ENCODE peak calls at places on chromosome 18, in seven cellular contexts. C is HCT116, V is left ventricle myocardium inferior, M is iPS DF 6.9, R is esophagus squamous epithelium, O is lower lobe of right lung, Q is ovary. S is an unnamed sample.
A peak's percentile ranks its signal among the peaks of the same experiment; 100 is the strongest.

GRCh38 chr18:56853961-56854360 is 202.8 kb downstream of the WDR7 start:
- DNase-seq in C (no peak), V (no peak), M (no peak), R (no peak), O (no peak), Q (no peak), S (no peak)

GRCh38 chr18:2895391-2895790 is 48.6 kb downstream of the EMILIN2 start:
- DNase-seq in C (no peak), V (no peak), M (no peak), R (no peak), O (no peak), Q (no peak), S (no peak)

GRCh38 chr18:61414116-61414515 is 80.9 kb downstream of the CDH20 start:
- DNase-seq in C (no peak), V (no peak), M (no peak), R (no peak), O (no peak), Q (no peak), S (no peak)

GRCh38 chr18:44774191-44774590 is 93.5 kb downstream of the SETBP1 start:
- DNase-seq in C (no peak), V (no peak), M (no peak), R (no peak), O (no peak), Q (no peak), S (no peak)

GRCh38 chr18:42039396-42039795 is 84.4 kb downstream of the PIK3C3 start:
- DNase-seq in C (no peak), V (no peak), M (no peak), R (no peak), O (no peak), Q (no peak), S (no peak)

GRCh38 chr18:10057808-10058791 is 144.3 kb downstream of the VAPA start:
- DNase-seq in C (no peak), V (no peak), M (no peak), R (no peak), O (no peak), Q (no peak), S (no peak)

GRCh38 chr18:10838594-10838993 is 310.8 kb downstream of the PIEZO2 start:
- DNase-seq in C (no peak), V (no peak), M (no peak), R (no peak), O (no peak), Q (no peak), S (no peak)

GRCh38 chr18:31250902-31251301 is 67.1 kb upstream of the DSG1 start:
- DNase-seq in C (no peak), V (no peak), M (no peak), R (no peak), O (no peak), Q (no peak), S (no peak)

GRCh38 chr18:21741511-21742322 is 1.1 kb downstream of the MIB1 start:
- DNase-seq in C (no peak), V (peak; percentile 37), M (no peak), R (no peak), O (peak; percentile 66), Q (peak; percentile 67), S (peak; percentile 42)

GRCh38 chr18:76455015-76455676 is 39.9 kb downstream of the ZNF516 start:
- DNase-seq in C (no peak), V (no peak), M (no peak), R (no peak), O (no peak), Q (no peak), S (no peak)

GRCh38 chr18:36663312-36663711 is 165.5 kb downstream of the TPGS2 start:
- DNase-seq in C (no peak), V (no peak), M (no peak), R (no peak), O (no peak), Q (no peak), S (no peak)

GRCh38 chr18:79609841-79610281 is 69.7 kb upstream of the CTDP1 start:
- DNase-seq in C (no peak), V (no peak), M (no peak), R (no peak), O (peak; percentile 25), Q (peak; percentile 34), S (no peak)

GRCh38 chr18:35526476-35527120 is 28.8 kb upstream of the INO80C start:
- DNase-seq in C (no peak), V (no peak), M (no peak), R (no peak), O (peak; percentile 59), Q (peak; percentile 53), S (peak; percentile 66)

GRCh38 chr18:42157420-42157819 is 202.4 kb downstream of the PIK3C3 start:
- DNase-seq in C (no peak), V (no peak), M (no peak), R (no peak), O (no peak), Q (no peak), S (no peak)

GRCh38 chr18:70380915-70381896 is 92.4 kb downstream of the SOCS6 start:
- DNase-seq in C (no peak), V (no peak), M (no peak), R (no peak), O (no peak), Q (no peak), S (peak; percentile 72)

GRCh38 chr18:79506191-79507075 is 110.7 kb downstream of the NFATC1 start:
- DNase-seq in C (no peak), V (peak; percentile 69), M (no peak), R (no peak), O (peak; percentile 45), Q (peak; percentile 40), S (no peak)

GRCh38 chr18:67123901-67124300 is 392.6 kb downstream of the DSEL start:
- DNase-seq in C (no peak), V (no peak), M (no peak), R (no peak), O (no peak), Q (no peak), S (no peak)

GRCh38 chr18:45526120-45526841 is 89.0 kb upstream of the SLC14A2 start:
- DNase-seq in C (no peak), V (no peak), M (no peak), R (no peak), O (no peak), Q (no peak), S (no peak)

GRCh38 chr18:28581503-28582169 is 404.7 kb upstream of the CDH2 start:
- DNase-seq in C (no peak), V (no peak), M (no peak), R (no peak), O (no peak), Q (no peak), S (no peak)

GRCh38 chr18:62795813-62796212 is 80.5 kb downstream of the PHLPP1 start:
- DNase-seq in C (no peak), V (no peak), M (no peak), R (no peak), O (no peak), Q (no peak), S (no peak)
- H3K4me1 ChIP-seq in C (peaks cover 7% of the 10 kb centered on the region), V (peaks cover 32% of the 10 kb centered on the region), M (peaks cover 5% of the 10 kb centered on the region), R (peaks cover 24% of the 10 kb centered on the region), O (no peaks in the 10 kb centered on the region), Q (peaks cover under 1% of the 10 kb centered on the region), S (peaks cover 12% of the 10 kb centered on the region)

GRCh38 chr18:63160172-63160995 is 159.2 kb downstream of the BCL2 start:
- DNase-seq in C (no peak), V (no peak), M (no peak), R (no peak), O (no peak), Q (no peak), S (no peak)

GRCh38 chr18:63161032-63161727 is 158.4 kb downstream of the BCL2 start:
- DNase-seq in C (no peak), V (no peak), M (no peak), R (no peak), O (no peak), Q (no peak), S (no peak)

GRCh38 chr18:63158676-63159291 is 160.8 kb downstream of the BCL2 start:
- DNase-seq in C (no peak), V (no peak), M (no peak), R (no peak), O (no peak), Q (no peak), S (no peak)

GRCh38 chr18:63158012-63158631 is 161.4 kb downstream of the BCL2 start:
- DNase-seq in C (no peak), V (no peak), M (no peak), R (no peak), O (no peak), Q (no peak), S (no peak)

DNA sequence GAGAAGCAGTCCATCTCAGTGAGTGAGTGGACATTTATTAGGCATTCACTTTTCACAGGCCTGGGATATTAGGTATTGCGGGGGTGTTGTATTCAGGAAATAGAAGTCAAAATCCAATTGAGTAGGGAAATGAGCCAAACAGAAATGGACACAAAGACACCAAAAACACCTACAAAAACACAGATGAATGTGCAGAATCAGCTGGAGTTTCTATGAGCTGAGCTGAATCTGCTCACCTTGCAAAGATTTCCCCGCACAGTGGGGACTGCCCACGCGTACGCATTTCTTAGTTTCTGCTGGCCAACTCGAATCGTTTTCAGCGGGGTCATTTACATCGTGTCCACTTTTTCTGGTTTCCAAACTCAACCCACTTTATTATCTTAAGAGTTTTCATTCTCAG is 160.0 kb downstream of the BCL2 start:
- DNase-seq in C (no peak), V (no peak), M (no peak), R (no peak), O (no peak), Q (no peak), S (no peak)
- H3K4me1 ChIP-seq in C (peaks cover 5% of the 10 kb centered on the region), V (peaks cover 43% of the 10 kb centered on the region), M (peaks cover 3% of the 10 kb centered on the region), R (peaks cover 85% of the 10 kb centered on the region), O (peaks cover 38% of the 10 kb centered on the region), Q (peaks cover 31% of the 10 kb centered on the region), S (peaks cover 31% of the 10 kb centered on the region)

GRCh38 chr18:50859793-50860192 is 19.1 kb upstream of the ME2 start:
- DNase-seq in C (no peak), V (no peak), M (no peak), R (no peak), O (no peak), Q (no peak), S (no peak)

GRCh38 chr18:50863840-50864239 is 15.1 kb upstream of the ME2 start:
- DNase-seq in C (no peak), V (no peak), M (no peak), R (no peak), O (no peak), Q (no peak), S (no peak)

GRCh38 chr18:50861617-50862016 is 17.3 kb upstream of the ME2 start:
- DNase-seq in C (no peak), V (no peak), M (no peak), R (no peak), O (no peak), Q (no peak), S (no peak)

GRCh38 chr18:50866765-50867164 is 12.2 kb upstream of the ME2 start:
- DNase-seq in C (no peak), V (no peak), M (no peak), R (no peak), O (no peak), Q (no peak), S (no peak)

GRCh38 chr18:50862401-50862800 is 16.5 kb upstream of the ME2 start:
- DNase-seq in C (no peak), V (no peak), M (no peak), R (no peak), O (no peak), Q (no peak), S (no peak)
- H3K4me1 ChIP-seq in C (peaks cover under 1% of the 10 kb centered on the region), V (peaks cover 6% of the 10 kb centered on the region), M (no peaks in the 10 kb centered on the region), R (no peaks in the 10 kb centered on the region), O (peaks cover 5% of the 10 kb centered on the region), Q (no peaks in the 10 kb centered on the region), S (no peaks in the 10 kb centered on the region)

DNA sequence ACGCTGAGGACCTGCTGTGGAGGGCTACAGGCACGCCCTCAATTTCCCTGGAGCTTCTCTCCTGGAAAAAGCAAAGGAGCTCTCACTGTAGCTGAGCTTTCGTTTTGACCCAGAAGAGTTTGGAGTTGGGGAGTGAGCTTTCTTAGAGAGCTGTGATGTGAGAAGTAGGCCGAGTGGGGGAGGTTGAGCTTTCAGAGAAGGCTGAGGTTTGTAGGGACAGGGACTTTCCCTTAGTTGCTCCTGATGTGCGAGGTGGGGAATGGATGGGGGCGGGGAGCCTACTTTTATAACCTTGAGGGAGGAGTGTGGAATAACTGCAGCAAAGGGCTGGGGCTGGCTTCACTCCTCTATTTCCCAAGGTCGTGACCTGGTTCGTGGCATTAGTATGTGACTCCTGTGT is 47.1 kb downstream of the ZNF532 start:
- DNase-seq in C (no peak), V (peak; percentile 26), M (no peak), R (no peak), O (no peak), Q (no peak), S (no peak)
- H3K4me1 ChIP-seq in C (no peaks in the 10 kb centered on the region), V (peaks cover 87% of the 10 kb centered on the region), M (peaks cover 7% of the 10 kb centered on the region), R (peaks cover 36% of the 10 kb centered on the region), O (peaks cover 23% of the 10 kb centered on the region), Q (peaks cover 19% of the 10 kb centered on the region), S (peaks cover 44% of the 10 kb centered on the region)